ENCODE peak calls at places on chromosomes 11 and 22, in five cellular contexts. One of them, this sample, is unnamed.

GRCh38 chr22:49530671-49531532 is 296.8 kb downstream of the BRD1 start:
- DNase-seq in IMR-90: no peak
- DNase-seq in neural progenitor cell: no peak
- DNase-seq in OCI-LY7: no peak
- DNase-seq in HCT116: no peak
- DNase-seq in this sample: no peak

GRCh38 chr11:7278314-7278917 is 26.7 kb downstream of the SYT9 start:
- DNase-seq in OCI-LY7: peak
- DNase-seq in neural progenitor cell: peak
- DNase-seq in HCT116: peak
- DNase-seq in IMR-90: peak
- DNase-seq in this sample: no peak

GRCh38 chr11:48081151-48082010 is 101.0 kb downstream of the PTPRJ start:
- DNase-seq in OCI-LY7: peak
- DNase-seq in neural progenitor cell: no peak
- DNase-seq in IMR-90: peak
- DNase-seq in HCT116: no peak
- DNase-seq in this sample: peak

GRCh38 chr11:75539459-75540022 is 13.8 kb upstream of the GDPD5 start:
- DNase-seq in neural progenitor cell: no peak
- DNase-seq in HCT116: no peak
- DNase-seq in IMR-90: no peak
- DNase-seq in OCI-LY7: no peak
- DNase-seq in this sample: no peak

GRCh38 chr11:63146586-63146985 is 2.6 kb upstream of the SLC22A24 start:
- DNase-seq in HCT116: no peak
- DNase-seq in IMR-90: no peak
- DNase-seq in neural progenitor cell: no peak
- DNase-seq in OCI-LY7: no peak
- DNase-seq in this sample: no peak

GRCh38 chr11:59857444-59858434 is 8.5 kb downstream of the TCN1 start:
- DNase-seq in HCT116: peak
- DNase-seq in IMR-90: no peak
- DNase-seq in neural progenitor cell: no peak
- DNase-seq in OCI-LY7: no peak
- DNase-seq in this sample: peak

GRCh38 chr22:19723990-19724827 is 870 bp downstream of the GP1BB start:
- DNase-seq in HCT116: no peak
- DNase-seq in OCI-LY7: peak
- DNase-seq in neural progenitor cell: peak
- DNase-seq in IMR-90: peak
- DNase-seq in this sample: peak

GRCh38 chr11:3132271-3132781 is 32.8 kb downstream of the OSBPL5 start:
- DNase-seq in OCI-LY7: no peak
- DNase-seq in neural progenitor cell: no peak
- DNase-seq in IMR-90: no peak
- DNase-seq in HCT116: no peak
- DNase-seq in this sample: no peak

GRCh38 chr11:63666874-63667273 is 4.3 kb downstream of the ATL3 start:
- DNase-seq in HCT116: no peak
- DNase-seq in IMR-90: peak
- DNase-seq in neural progenitor cell: no peak
- DNase-seq in OCI-LY7: no peak
- DNase-seq in this sample: peak

GRCh38 chr11:96342971-96343711 is at the start of gene MAML2:
- DNase-seq in neural progenitor cell: peak
- DNase-seq in OCI-LY7: peak
- DNase-seq in IMR-90: peak
- DNase-seq in HCT116: peak
- DNase-seq in this sample: peak
- H3K4me2 ChIP-seq in neural progenitor cell: peak
- H3K4me2 ChIP-seq in OCI-LY7: peak
- H3K4me2 ChIP-seq in IMR-90: peak
- H3K4me2 ChIP-seq in HCT116: peak
- H3K4me2 ChIP-seq in this sample: peak

GRCh38 chr11:20048707-20049106 is 111.6 kb downstream of the DBX1 start:
- DNase-seq in OCI-LY7: no peak
- DNase-seq in HCT116: no peak
- DNase-seq in IMR-90: no peak
- DNase-seq in neural progenitor cell: no peak
- DNase-seq in this sample: no peak
- H3K27ac ChIP-seq in OCI-LY7: no peak
- H3K27ac ChIP-seq in HCT116: no peak
- H3K27ac ChIP-seq in IMR-90: no peak
- H3K27ac ChIP-seq in neural progenitor cell: no peak
- H3K27ac ChIP-seq in this sample: no peak

DNA sequence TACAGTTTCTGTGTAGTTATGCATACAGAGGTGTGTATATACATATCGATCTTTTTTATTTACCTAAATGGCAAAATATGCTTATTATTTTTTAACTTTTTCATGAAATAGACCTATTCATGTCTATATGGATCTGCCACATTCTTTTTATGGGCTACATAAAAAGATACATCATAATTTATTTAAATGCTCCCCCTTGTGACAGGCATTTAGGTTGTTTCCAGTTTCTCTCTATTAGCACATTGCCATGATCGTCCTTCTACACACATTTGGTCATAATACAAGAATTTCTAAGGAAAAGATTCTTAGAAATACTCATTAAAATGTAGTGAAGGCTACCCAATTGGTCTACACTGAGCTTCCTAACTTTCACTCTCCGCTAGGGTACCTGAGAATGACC is 1067.4 kb downstream of the OPCML start:
- DNase-seq in HCT116: no peak
- DNase-seq in IMR-90: no peak
- DNase-seq in OCI-LY7: no peak
- DNase-seq in neural progenitor cell: no peak
- DNase-seq in this sample: no peak
- TF ChIP-seq CTCF in HCT116: no peak
- TF ChIP-seq CTCF in IMR-90: no peak
- TF ChIP-seq CTCF in OCI-LY7: no peak
- TF ChIP-seq CTCF in neural progenitor cell: no peak
- TF ChIP-seq CTCF in this sample: no peak

GRCh38 chr11:68370211-68371111 is 58.1 kb downstream of the LRP5 start:
- DNase-seq in IMR-90: no peak
- DNase-seq in HCT116: no peak
- DNase-seq in OCI-LY7: peak
- DNase-seq in neural progenitor cell: no peak
- DNase-seq in this sample: no peak
- H3K4me2 ChIP-seq in IMR-90: no peak
- H3K4me2 ChIP-seq in HCT116: no peak
- H3K4me2 ChIP-seq in OCI-LY7: peak
- H3K4me2 ChIP-seq in neural progenitor cell: no peak
- H3K4me2 ChIP-seq in this sample: no peak

GRCh38 chr22:39731481-39731880 is 160.9 kb downstream of the CACNA1I start:
- DNase-seq in HCT116: no peak
- DNase-seq in IMR-90: no peak
- DNase-seq in OCI-LY7: no peak
- DNase-seq in neural progenitor cell: no peak
- DNase-seq in this sample: no peak

GRCh38 chr22:39734866-39735265 is 158.7 kb downstream of the ENTHD1 start:
- DNase-seq in HCT116: no peak
- DNase-seq in neural progenitor cell: no peak
- DNase-seq in OCI-LY7: no peak
- DNase-seq in IMR-90: no peak
- DNase-seq in this sample: no peak

GRCh38 chr22:39731881-39732555 is 161.5 kb downstream of the CACNA1I start:
- DNase-seq in HCT116: no peak
- DNase-seq in IMR-90: no peak
- DNase-seq in neural progenitor cell: no peak
- DNase-seq in OCI-LY7: no peak
- DNase-seq in this sample: no peak

GRCh38 chr22:39732625-39733024 is 160.9 kb downstream of the ENTHD1 start:
- DNase-seq in HCT116: no peak
- DNase-seq in OCI-LY7: no peak
- DNase-seq in IMR-90: no peak
- DNase-seq in neural progenitor cell: no peak
- DNase-seq in this sample: no peak

GRCh38 chr22:39733191-39733590 is 160.4 kb downstream of the ENTHD1 start:
- DNase-seq in IMR-90: no peak
- DNase-seq in neural progenitor cell: no peak
- DNase-seq in OCI-LY7: no peak
- DNase-seq in HCT116: no peak
- DNase-seq in this sample: no peak
- H3K27ac ChIP-seq in IMR-90: no peak
- H3K27ac ChIP-seq in neural progenitor cell: no peak
- H3K27ac ChIP-seq in OCI-LY7: no peak
- H3K27ac ChIP-seq in HCT116: no peak
- H3K27ac ChIP-seq in this sample: no peak